ENCODE peak calls at places on chromosomes 5 and 9, in ten cellular contexts. One of them, this sample, is unnamed.

GRCh38 chr5:154646841-154647759 is 108.1 kb upstream of the LARP1 start:
- DNase-seq in tibial artery: peak
- DNase-seq in amygdala: no peak
- DNase-seq in EH: no peak
- DNase-seq in uterus: no peak
- DNase-seq in CD4-positive, CD25-positive, alpha-beta regulatory T cell: no peak
- DNase-seq in H9: peak
- DNase-seq in HCEC 1CT: no peak
- DNase-seq in AG10803: peak
- DNase-seq in kidney: peak
- DNase-seq in this sample: peak

GRCh38 chr9:129176786-129177442 is 1.1 kb downstream of the IER5L start:
- DNase-seq in tibial artery: peak
- DNase-seq in amygdala: no peak
- DNase-seq in EH: peak
- DNase-seq in uterus: peak
- DNase-seq in CD4-positive, CD25-positive, alpha-beta regulatory T cell: no peak
- DNase-seq in H9: peak
- DNase-seq in HCEC 1CT: peak
- DNase-seq in AG10803: no peak
- DNase-seq in kidney: peak
- DNase-seq in this sample: peak

GRCh38 chr5:77900691-77901090 is 124.6 kb upstream of the TBCA start:
- DNase-seq in tibial artery: no peak
- DNase-seq in amygdala: peak
- DNase-seq in EH: no peak
- DNase-seq in uterus: no peak
- DNase-seq in CD4-positive, CD25-positive, alpha-beta regulatory T cell: no peak
- DNase-seq in H9: no peak
- DNase-seq in HCEC 1CT: no peak
- DNase-seq in AG10803: no peak
- DNase-seq in kidney: no peak
- DNase-seq in this sample: no peak

GRCh38 chr5:91074615-91075014 is 308.5 kb downstream of the ARRDC3 start:
- DNase-seq in tibial artery: no peak
- DNase-seq in amygdala: no peak
- DNase-seq in EH: peak
- DNase-seq in uterus: no peak
- DNase-seq in CD4-positive, CD25-positive, alpha-beta regulatory T cell: no peak
- DNase-seq in H9: no peak
- DNase-seq in HCEC 1CT: peak
- DNase-seq in AG10803: peak
- DNase-seq in kidney: no peak
- DNase-seq in this sample: no peak

GRCh38 chr5:119063579-119064379 is 7.1 kb upstream of the DMXL1 start:
- DNase-seq in tibial artery: no peak
- DNase-seq in amygdala: no peak
- DNase-seq in EH: peak
- DNase-seq in uterus: no peak
- DNase-seq in CD4-positive, CD25-positive, alpha-beta regulatory T cell: no peak
- DNase-seq in H9: no peak
- DNase-seq in HCEC 1CT: peak
- DNase-seq in AG10803: peak
- DNase-seq in kidney: no peak
- DNase-seq in this sample: no peak

GRCh38 chr5:172002310-172002709 is 4.1 kb downstream of the FBXW11 start:
- DNase-seq in tibial artery: no peak
- DNase-seq in amygdala: no peak
- DNase-seq in EH: no peak
- DNase-seq in uterus: no peak
- DNase-seq in CD4-positive, CD25-positive, alpha-beta regulatory T cell: no peak
- DNase-seq in H9: no peak
- DNase-seq in HCEC 1CT: peak
- DNase-seq in AG10803: peak
- DNase-seq in kidney: no peak
- DNase-seq in this sample: no peak

GRCh38 chr5:42591026-42591425 is 165.6 kb upstream of the CCDC152 start:
- DNase-seq in tibial artery: no peak
- DNase-seq in amygdala: no peak
- DNase-seq in EH: no peak
- DNase-seq in uterus: peak
- DNase-seq in CD4-positive, CD25-positive, alpha-beta regulatory T cell: no peak
- DNase-seq in H9: no peak
- DNase-seq in HCEC 1CT: no peak
- DNase-seq in AG10803: no peak
- DNase-seq in kidney: peak
- DNase-seq in this sample: peak

GRCh38 chr5:120306331-120306730 is 157.8 kb upstream of the PRR16 start:
- DNase-seq in tibial artery: no peak
- DNase-seq in amygdala: no peak
- DNase-seq in EH: no peak
- DNase-seq in uterus: no peak
- DNase-seq in CD4-positive, CD25-positive, alpha-beta regulatory T cell: no peak
- DNase-seq in H9: no peak
- DNase-seq in HCEC 1CT: peak
- DNase-seq in AG10803: no peak
- DNase-seq in kidney: no peak
- DNase-seq in this sample: no peak

GRCh38 chr9:7086389-7086788 is 328.6 kb downstream of the KDM4C start:
- DNase-seq in tibial artery: no peak
- DNase-seq in amygdala: no peak
- DNase-seq in EH: no peak
- DNase-seq in uterus: no peak
- DNase-seq in CD4-positive, CD25-positive, alpha-beta regulatory T cell: no peak
- DNase-seq in H9: no peak
- DNase-seq in HCEC 1CT: no peak
- DNase-seq in AG10803: no peak
- DNase-seq in kidney: no peak
- DNase-seq in this sample: no peak

GRCh38 chr5:132459031-132459982 is 31.3 kb downstream of the IRF1 start:
- DNase-seq in tibial artery: no peak
- DNase-seq in amygdala: no peak
- DNase-seq in EH: peak
- DNase-seq in uterus: no peak
- DNase-seq in CD4-positive, CD25-positive, alpha-beta regulatory T cell: no peak
- DNase-seq in H9: no peak
- DNase-seq in HCEC 1CT: no peak
- DNase-seq in AG10803: peak
- DNase-seq in kidney: no peak
- DNase-seq in this sample: no peak

GRCh38 chr5:173714551-173715428 is 98.3 kb upstream of the BOD1 start:
- DNase-seq in tibial artery: no peak
- DNase-seq in amygdala: no peak
- DNase-seq in EH: peak
- DNase-seq in uterus: no peak
- DNase-seq in CD4-positive, CD25-positive, alpha-beta regulatory T cell: no peak
- DNase-seq in H9: no peak
- DNase-seq in HCEC 1CT: peak
- DNase-seq in AG10803: peak
- DNase-seq in kidney: peak
- DNase-seq in this sample: no peak

GRCh38 chr5:61347088-61347487 is 15.0 kb downstream of the ZSWIM6 start:
- DNase-seq in tibial artery: no peak
- DNase-seq in amygdala: no peak
- DNase-seq in EH: no peak
- DNase-seq in uterus: no peak
- DNase-seq in CD4-positive, CD25-positive, alpha-beta regulatory T cell: no peak
- DNase-seq in H9: no peak
- DNase-seq in HCEC 1CT: peak
- DNase-seq in AG10803: peak
- DNase-seq in kidney: no peak
- DNase-seq in this sample: no peak

GRCh38 chr9:126692759-126693427 is 79.2 kb downstream of the LMX1B start:
- DNase-seq in tibial artery: no peak
- DNase-seq in amygdala: no peak
- DNase-seq in EH: no peak
- DNase-seq in uterus: no peak
- DNase-seq in CD4-positive, CD25-positive, alpha-beta regulatory T cell: no peak
- DNase-seq in H9: peak
- DNase-seq in HCEC 1CT: no peak
- DNase-seq in AG10803: no peak
- DNase-seq in kidney: peak
- DNase-seq in this sample: peak

GRCh38 chr5:1552469-1553255 is 28.9 kb upstream of the LPCAT1 start:
- DNase-seq in tibial artery: peak
- DNase-seq in amygdala: peak
- DNase-seq in EH: no peak
- DNase-seq in uterus: peak
- DNase-seq in CD4-positive, CD25-positive, alpha-beta regulatory T cell: no peak
- DNase-seq in H9: no peak
- DNase-seq in HCEC 1CT: no peak
- DNase-seq in AG10803: peak
- DNase-seq in kidney: peak
- DNase-seq in this sample: peak

GRCh38 chr9:70021026-70021571 is 22.5 kb upstream of the MAMDC2 start:
- DNase-seq in tibial artery: no peak
- DNase-seq in amygdala: peak
- DNase-seq in EH: peak
- DNase-seq in uterus: no peak
- DNase-seq in CD4-positive, CD25-positive, alpha-beta regulatory T cell: no peak
- DNase-seq in H9: no peak
- DNase-seq in HCEC 1CT: peak
- DNase-seq in AG10803: peak
- DNase-seq in kidney: no peak
- DNase-seq in this sample: peak

GRCh38 chr9:89007041-89007440 is 15.8 kb downstream of the S1PR3 start:
- DNase-seq in tibial artery: no peak
- DNase-seq in amygdala: no peak
- DNase-seq in EH: no peak
- DNase-seq in uterus: no peak
- DNase-seq in CD4-positive, CD25-positive, alpha-beta regulatory T cell: no peak
- DNase-seq in H9: no peak
- DNase-seq in HCEC 1CT: no peak
- DNase-seq in AG10803: no peak
- DNase-seq in kidney: no peak
- DNase-seq in this sample: no peak

GRCh38 chr9:108271646-108272349 is 584.0 kb downstream of the ACTL7B start:
- DNase-seq in tibial artery: no peak
- DNase-seq in amygdala: no peak
- DNase-seq in EH: peak
- DNase-seq in uterus: no peak
- DNase-seq in CD4-positive, CD25-positive, alpha-beta regulatory T cell: no peak
- DNase-seq in H9: peak
- DNase-seq in HCEC 1CT: peak
- DNase-seq in AG10803: peak
- DNase-seq in kidney: no peak
- DNase-seq in this sample: no peak